ENCODE peak calls at places on chromosome 1, in four cellular contexts. U is K562, H is HepG2, E is H1. C is an unnamed sample.

GRCh38 chr1:29426701-29427279 is 190.5 kb downstream of the PTPRU start:
- DNase-seq in U (no peak), H (no peak), E (no peak), C (no peak)

GRCh38 chr1:110616587-110616986 is 10.4 kb upstream of the KCNA2 start:
- DNase-seq in H (no peak), E (no peak), U (peak; percentile 91), C (no peak)

GRCh38 chr1:29698033-29698432 is 461.7 kb downstream of the PTPRU start:
- DNase-seq in U (peak; percentile 69), E (no peak), H (peak; percentile 10), C (peak; percentile 36)

GRCh38 chr1:62286778-62287224 is 32.4 kb downstream of the KANK4 start:
- DNase-seq in E (peak; percentile 36), H (peak; percentile 63), U (no peak), C (no peak)

GRCh38 chr1:113758631-113759340 is 500 bp downstream of the PHTF1 start:
- DNase-seq in E (peak; percentile 7), U (peak; percentile 84), H (peak; percentile 49), C (peak; percentile 13)

GRCh38 chr1:28518745-28519341 is 13.0 kb downstream of the RCC1 start:
- DNase-seq in E (no peak), U (peak; percentile 78), H (peak; percentile 84), C (no peak)

GRCh38 chr1:185595835-185596667 is 138.1 kb upstream of the HMCN1 start:
- DNase-seq in H (peak; percentile 46), E (peak; percentile 23), U (peak; percentile 73), C (peak; percentile 58)

GRCh38 chr1:57963545-57963944 is 539.7 kb upstream of the DAB1 start:
- DNase-seq in H (no peak), E (no peak), U (no peak), C (no peak)

GRCh38 chr1:44655609-44656008 is 18.7 kb downstream of the TMEM53 start:
- DNase-seq in E (no peak), U (peak; percentile 67), H (peak; percentile 34), C (peak; percentile 22)

GRCh38 chr1:115063238-115063901 is 25.9 kb downstream of the TSPAN2 start:
- DNase-seq in H (no peak), U (no peak), E (no peak), C (no peak)

GRCh38 chr1:57310992-57311790 is 112.7 kb downstream of the DAB1 start:
- DNase-seq in H (peak; percentile 39), U (no peak), E (no peak), C (no peak)

GRCh38 chr1:227355542-227356270 is 37.4 kb upstream of the CDC42BPA start:
- DNase-seq in H (no peak), E (no peak), U (no peak), C (no peak)

GRCh38 chr1:89631756-89632155 is 1.2 kb upstream of the LRRC8C start:
- DNase-seq in H (no peak), E (no peak), U (no peak), C (no peak)

GRCh38 chr1:43552813-43553212 is 22.1 kb downstream of the PTPRF start:
- DNase-seq in H (no peak), U (no peak), E (no peak), C (peak; percentile 20)

GRCh38 chr1:116982319-116983004 is 19.1 kb upstream of the CD101 start:
- DNase-seq in U (no peak), H (peak; percentile 32), E (peak; percentile 17), C (no peak)

GRCh38 chr1:158039380-158039779 is 45.9 kb downstream of the KIRREL1 start:
- DNase-seq in H (no peak), E (no peak), U (no peak), C (no peak)

GRCh38 chr1:90074137-90074536 is 79.2 kb downstream of the ZNF326 start:
- DNase-seq in H (no peak), E (no peak), U (no peak), C (no peak)

GRCh38 chr1:224203243-224204016 is 20.4 kb downstream of the DEGS1 start:
- DNase-seq in H (no peak), U (no peak), E (no peak), C (no peak)

GRCh38 chr1:184393924-184394323 is 7.1 kb downstream of the C1orf21 start:
- DNase-seq in E (no peak), H (no peak), U (no peak), C (no peak)

GRCh38 chr1:82318265-82318664 is 517.5 kb downstream of the ADGRL2 start:
- DNase-seq in H (no peak), E (no peak), U (no peak), C (no peak)

GRCh38 chr1:9292361-9293240 is at the start of gene SPSB1:
- DNase-seq in U (peak; percentile 77), E (no peak), H (peak; percentile 44), C (no peak)

GRCh38 chr1:172003766-172004530 is 162.7 kb downstream of the DNM3 start:
- DNase-seq in U (no peak), H (no peak), E (no peak), C (no peak)

GRCh38 chr1:150976879-150977694 is 2.5 kb upstream of the CERS2 start:
- DNase-seq in E (no peak), H (peak; percentile 68), U (peak; percentile 95), C (peak; percentile 94)

GRCh38 chr1:85464497-85465098 is 361 bp downstream of the DDAH1 start:
- DNase-seq in U (no peak), H (peak; percentile 40), E (peak; percentile 34), C (peak; percentile 27)

GRCh38 chr1:202662081-202662480 is 48.2 kb downstream of the SYT2 start:
- DNase-seq in U (no peak), H (no peak), E (no peak), C (no peak)

GRCh38 chr1:219555802-219556201 is 57.1 kb downstream of the ZC3H11B start:
- DNase-seq in E (no peak), H (no peak), U (no peak), C (peak; percentile 63)

GRCh38 chr1:223819730-223820514 is 25.8 kb downstream of the TP53BP2 start:
- DNase-seq in U (no peak), E (no peak), H (no peak), C (no peak)

GRCh38 chr1:40877681-40878080 is 15.5 kb upstream of the CITED4 start:
- DNase-seq in E (no peak), U (peak; percentile 41), H (no peak), C (no peak)

GRCh38 chr1:223411309-223411708 is 18.1 kb downstream of the CCDC185 start:
- DNase-seq in E (no peak), U (no peak), H (no peak), C (no peak)

GRCh38 chr1:61741682-61742619 is at the start of gene PATJ:
- DNase-seq in E (peak; percentile 51), H (peak; percentile 35), U (no peak), C (peak; percentile 75)

GRCh38 chr1:94068096-94068830 is 52.7 kb downstream of the ABCA4 start:
- DNase-seq in H (peak; percentile 95), U (no peak), E (no peak), C (peak; percentile 69)

GRCh38 chr1:206547104-206547503 is 39.8 kb downstream of the RASSF5 start:
- DNase-seq in U (no peak), H (no peak), E (no peak), C (no peak)

GRCh38 chr1:167043752-167044488 is 46.3 kb downstream of the GPA33 start:
- DNase-seq in H (peak; percentile 36), E (no peak), U (peak; percentile 84), C (peak; percentile 42)

GRCh38 chr1:93029317-93029716 is 49.8 kb upstream of the MTF2 start:
- DNase-seq in E (no peak), H (no peak), U (no peak), C (no peak)

GRCh38 chr1:214570442-214570841 is 19.0 kb upstream of the PTPN14 start:
- DNase-seq in U (no peak), H (no peak), E (no peak), C (peak; percentile 36)

GRCh38 chr1:65799601-65800000 is 6.9 kb downstream of the PDE4B start:
- DNase-seq in E (no peak), U (no peak), H (no peak), C (no peak)
- TF ChIP-seq PHF8 in E (no peak), U (no peak), H (no peak), C (no peak)

DNA sequence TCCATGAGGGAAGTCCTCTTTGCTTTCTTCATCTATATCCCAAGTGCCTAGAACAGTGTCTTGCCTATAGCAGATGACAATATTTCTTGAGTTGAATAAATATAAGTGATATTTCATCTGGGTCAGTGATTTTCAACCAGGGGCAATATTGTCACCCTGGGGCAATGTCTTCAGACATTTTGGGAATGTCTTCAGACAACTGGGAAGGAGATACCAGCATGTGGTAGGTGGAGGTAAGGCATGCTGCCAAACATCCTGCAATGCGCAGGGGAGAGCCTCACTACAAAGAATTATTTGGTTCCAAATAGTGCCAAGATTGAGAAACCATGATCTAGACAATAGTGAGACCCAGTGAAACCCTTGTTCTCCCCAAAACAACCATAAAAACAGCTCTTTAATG is 54.7 kb downstream of the C1orf94 start:
- DNase-seq in H (no peak), U (no peak), E (no peak), C (no peak)
- TF ChIP-seq PHF8 in H (no peak), U (no peak), E (no peak), C (no peak)

GRCh38 chr1:24707659-24708058 is 37.6 kb upstream of the CLIC4 start:
- DNase-seq in H (no peak), U (peak; percentile 59), E (no peak), C (no peak)

GRCh38 chr1:24708938-24709337 is 36.3 kb upstream of the CLIC4 start:
- DNase-seq in E (no peak), U (no peak), H (no peak), C (no peak)

GRCh38 chr1:24705260-24706073 is 39.8 kb upstream of the CLIC4 start:
- DNase-seq in E (peak; percentile 61), H (peak; percentile 98), U (peak; percentile 95), C (peak; percentile 91)

GRCh38 chr1:24702511-24703293 is 42.5 kb upstream of the CLIC4 start:
- DNase-seq in U (no peak), H (peak; percentile 38), E (no peak), C (peak; percentile 40)

GRCh38 chr1:24704411-24705259 is 40.6 kb upstream of the CLIC4 start:
- DNase-seq in H (no peak), U (peak; percentile 42), E (no peak), C (peak; percentile 31)
- TF ChIP-seq PHF8 in H (no peak), U (no peak), E (no peak), C (no peak)

DNA sequence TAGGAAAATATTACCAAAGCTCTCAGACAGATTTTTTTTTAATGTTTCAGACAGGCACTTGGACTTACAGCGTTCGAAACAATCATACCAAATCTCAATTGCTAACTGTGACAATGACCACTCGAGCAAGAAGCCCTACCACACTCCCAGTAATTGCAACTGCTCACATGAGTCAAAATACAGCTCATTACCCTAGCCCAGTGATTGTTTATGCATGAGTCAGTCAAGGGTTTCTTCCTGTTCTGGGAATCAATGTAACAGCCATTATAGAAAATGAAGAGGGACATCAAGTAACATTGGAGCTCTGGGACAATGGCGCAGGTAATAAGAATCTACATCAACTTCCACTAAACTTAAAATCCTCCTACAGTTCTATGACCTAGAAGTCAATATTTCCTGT is 56.1 kb upstream of the SH3GLB1 start:
- DNase-seq in E (no peak), H (no peak), U (no peak), C (no peak)
- TF ChIP-seq PHF8 in E (no peak), H (no peak), U (no peak), C (no peak)

DNA sequence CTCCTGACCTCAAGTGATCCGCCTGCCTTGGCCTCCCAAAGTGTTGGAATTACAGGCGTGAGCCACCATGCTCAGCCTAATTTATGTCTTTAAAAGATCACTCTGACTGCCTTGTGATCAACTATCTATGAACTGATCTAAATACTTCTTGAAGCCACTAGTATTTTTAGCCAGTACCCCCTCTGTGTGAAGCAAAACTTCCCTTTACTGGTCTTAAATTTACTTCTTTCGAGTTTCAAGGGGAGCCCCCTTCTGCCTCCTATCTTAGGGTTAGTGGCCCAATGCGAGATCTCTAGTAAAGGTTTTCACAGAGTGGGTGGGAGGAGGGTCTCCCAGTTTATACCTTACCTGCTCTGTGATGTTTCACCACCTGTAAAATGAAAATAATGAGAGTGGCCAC is 66.1 kb upstream of the RPL11 start:
- DNase-seq in E (no peak), H (no peak), U (no peak), C (no peak)
- TF ChIP-seq PHF8 in E (no peak), H (no peak), U (no peak), C (no peak)